ENCODE peak calls at places on chromosomes 4 and X, in eight cellular contexts. U is cardiac muscle cell; J is tibial artery; F is spleen; B is body of pancreas; Q is effector memory CD4-positive, alpha-beta T cell; N is transverse colon; Y is kidney. P is an unnamed sample.

GRCh38 chr4:174764105-174764729 is 64.8 kb downstream of the GLRA3 start:
- DNase-seq in U (peak; percentile 69), J (no peak), F (no peak), B (no peak), Q (no peak), N (no peak), Y (no peak), P (peak; percentile 61)

GRCh38 chr4:68780232-68780631 is 35.6 kb upstream of the UGT2B10 start:
- DNase-seq in U (no peak), J (no peak), F (no peak), B (no peak), Q (no peak), N (no peak), Y (no peak), P (no peak)

GRCh38 chrX:53047228-53047627 is 1.4 kb upstream of the GPR173 start:
- DNase-seq in U (peak; percentile 2), J (no peak), F (no peak), B (no peak), Q (no peak), N (no peak), Y (no peak), P (peak; percentile 42)

GRCh38 chr4:152265149-152265621 is 270.7 kb downstream of the FBXW7 start:
- DNase-seq in U (no peak), J (no peak), F (no peak), B (no peak), Q (no peak), N (no peak), Y (no peak), P (peak; percentile 84)

GRCh38 chrX:65610040-65610439 is 57.4 kb upstream of the MSN start:
- DNase-seq in U (no peak), J (no peak), F (no peak), B (no peak), Q (no peak), N (no peak), Y (no peak), P (peak; percentile 40)

GRCh38 chr4:8856835-8857590 is 14.6 kb downstream of the HMX1 start:
- DNase-seq in U (no peak), J (no peak), F (no peak), B (no peak), Q (no peak), N (no peak), Y (no peak), P (no peak)

GRCh38 chrX:140815868-140816267 is 106.3 kb downstream of the LINC00632 start:
- DNase-seq in U (no peak), J (no peak), F (no peak), B (no peak), Q (no peak), N (no peak), Y (no peak), P (peak; percentile 36)

GRCh38 chr4:128604840-128605239 is 204.7 kb upstream of the JADE1 start:
- DNase-seq in U (no peak), J (no peak), F (no peak), B (no peak), Q (no peak), N (no peak), Y (no peak), P (no peak)

GRCh38 chrX:17689971-17690409 is 47.3 kb upstream of the SCML1 start:
- DNase-seq in U (peak; percentile 82), J (peak; percentile 41), F (no peak), B (peak; percentile 47), Q (no peak), N (peak; percentile 41), Y (no peak), P (peak; percentile 71)

GRCh38 chrX:15750611-15751159 is 12.6 kb downstream of the CA5B start:
- DNase-seq in U (no peak), J (no peak), F (no peak), B (no peak), Q (no peak), N (no peak), Y (no peak), P (no peak)

GRCh38 chrX:15751160-15751819 is 13.2 kb downstream of the CA5B start:
- DNase-seq in U (no peak), J (no peak), F (no peak), B (no peak), Q (no peak), N (no peak), Y (no peak), P (no peak)

GRCh38 chrX:15747626-15748173 is 9.6 kb downstream of the CA5B start:
- DNase-seq in U (no peak), J (no peak), F (no peak), B (no peak), Q (no peak), N (no peak), Y (no peak), P (no peak)

GRCh38 chrX:15745179-15745578 is 7.1 kb downstream of the CA5B start:
- DNase-seq in U (no peak), J (no peak), F (no peak), B (no peak), Q (no peak), N (no peak), Y (no peak), P (no peak)

DNA sequence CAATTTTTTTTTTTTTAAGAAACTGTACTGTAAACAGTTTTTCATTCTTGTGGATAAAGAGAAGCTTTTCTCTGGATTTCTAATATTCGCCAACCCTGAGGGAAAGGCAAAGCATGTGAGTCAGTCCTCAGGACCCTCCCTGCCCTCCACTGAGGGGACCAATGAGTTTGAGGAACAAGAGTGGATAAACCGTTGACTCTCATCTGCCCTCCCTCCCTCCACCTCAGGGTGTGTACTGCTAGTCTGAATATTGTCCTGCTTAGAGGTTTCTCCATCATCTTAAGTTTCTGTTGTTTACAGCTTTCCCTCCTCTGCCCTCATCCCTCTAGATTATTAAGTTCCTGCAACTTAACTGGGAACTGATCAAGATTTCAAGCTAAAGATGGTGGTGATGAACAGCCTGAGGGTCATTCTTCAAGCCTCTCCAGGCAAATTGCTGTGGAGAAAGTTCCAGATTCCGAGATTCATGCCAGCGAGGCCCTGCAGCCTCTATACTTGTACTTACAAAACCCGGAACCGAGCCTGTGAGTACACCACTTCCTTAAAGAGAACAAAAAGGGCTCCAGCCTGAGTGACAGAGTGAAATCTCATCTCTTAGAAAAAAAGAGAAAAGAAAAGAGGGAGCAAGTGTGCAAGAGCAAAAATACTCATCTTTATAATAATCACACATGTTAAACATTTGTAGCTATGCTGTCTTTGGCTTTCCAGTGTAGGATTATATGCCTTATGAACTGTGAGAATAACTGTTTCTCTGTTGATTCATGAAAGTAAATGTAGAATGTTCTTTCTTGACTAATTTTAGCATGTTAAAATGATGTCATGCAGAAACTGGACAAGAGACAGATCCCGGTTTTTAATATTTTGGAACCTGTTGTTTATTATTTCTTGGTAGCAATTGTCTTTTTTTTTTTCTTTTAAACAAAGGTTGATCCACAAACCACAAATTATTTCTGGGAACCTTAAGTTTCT is 11.9 kb downstream of the CA5B start:
- DNase-seq in U (no peak), J (peak; percentile 58), F (no peak), B (no peak), Q (no peak), N (peak; percentile 23), Y (no peak), P (no peak)
- H3K27ac ChIP-seq in U (no peak overlapping the region), J (peak overlapping the region; percentile 78), F (peak overlapping the region; percentile 88), B (no peak overlapping the region), Q (peak overlapping the region; percentile 98), N (peak overlapping the region; percentile 71), Y (peak overlapping the region; percentile 63), P (no peak overlapping the region)

DNA sequence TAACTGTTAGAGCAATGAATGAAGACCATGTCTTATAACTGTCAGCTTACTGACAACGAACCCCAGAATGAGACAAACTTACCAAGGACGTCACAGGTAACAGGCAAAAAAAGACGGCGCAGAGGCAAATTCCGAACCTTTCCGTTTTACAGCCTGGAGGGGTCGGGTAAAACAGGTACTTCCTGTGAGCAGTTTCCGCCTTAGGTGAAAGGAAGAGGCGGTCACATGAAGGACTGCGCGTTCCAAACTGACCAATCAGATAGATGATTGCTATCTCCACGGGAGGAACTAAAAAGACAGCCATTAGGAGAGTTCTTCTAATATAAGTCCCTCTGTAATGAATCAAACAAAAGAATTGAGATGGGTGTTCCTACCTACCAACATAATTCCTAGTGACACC is at the start of gene COX7B2:
- DNase-seq in U (no peak), J (no peak), F (peak; percentile 17), B (no peak), Q (no peak), N (no peak), Y (no peak), P (no peak)
- H3K4me3 ChIP-seq in U (no peak within 1 kb of the TSS), J (no peak within 1 kb of the TSS), F (no peak within 1 kb of the TSS), B (no peak within 1 kb of the TSS), Q (no peak within 1 kb of the TSS), N (no peak within 1 kb of the TSS), Y (no peak within 1 kb of the TSS), P (no peak within 1 kb of the TSS)

GRCh38 chr4:170775851-170776250 is 686.1 kb upstream of the AADAT start:
- DNase-seq in U (no peak), J (no peak), F (peak; percentile 50), B (no peak), Q (no peak), N (no peak), Y (no peak), P (no peak)

GRCh38 chr4:170769857-170770256 is 680.1 kb upstream of the AADAT start:
- DNase-seq in U (no peak), J (no peak), F (no peak), B (no peak), Q (no peak), N (no peak), Y (no peak), P (no peak)

GRCh38 chr4:170773709-170774273 is 684.0 kb upstream of the AADAT start:
- DNase-seq in U (no peak), J (no peak), F (no peak), B (no peak), Q (no peak), N (no peak), Y (no peak), P (no peak)

GRCh38 chr4:170776983-170777382 is 687.2 kb upstream of the AADAT start:
- DNase-seq in U (no peak), J (no peak), F (peak; percentile 42), B (no peak), Q (no peak), N (no peak), Y (peak; percentile 61), P (no peak)

DNA sequence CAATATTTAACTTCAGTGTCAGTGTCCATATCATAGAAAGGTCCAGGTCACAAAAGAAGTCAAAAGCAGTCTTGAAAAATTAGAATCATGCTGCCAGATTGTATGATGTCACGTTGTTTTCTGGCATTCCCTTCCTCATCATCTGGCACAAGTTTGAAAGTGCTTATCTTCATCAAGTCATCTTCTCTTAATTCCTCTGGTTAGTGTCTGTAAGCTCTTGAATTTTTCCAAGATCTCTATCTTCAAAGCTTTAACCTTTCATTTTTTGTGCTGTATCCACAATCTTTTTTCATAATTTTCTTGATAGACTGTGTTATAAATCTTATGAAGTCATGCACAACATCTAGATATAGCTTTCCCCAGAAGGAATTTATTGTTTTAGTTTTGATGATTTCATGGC is 682.7 kb upstream of the AADAT start:
- DNase-seq in U (no peak), J (no peak), F (no peak), B (no peak), Q (no peak), N (no peak), Y (no peak), P (no peak)
- H3K27ac ChIP-seq in U (no peak overlapping the region), J (no peak overlapping the region), F (no peak overlapping the region), B (no peak overlapping the region), Q (no peak overlapping the region), N (no peak overlapping the region), Y (no peak overlapping the region), P (no peak overlapping the region)

DNA sequence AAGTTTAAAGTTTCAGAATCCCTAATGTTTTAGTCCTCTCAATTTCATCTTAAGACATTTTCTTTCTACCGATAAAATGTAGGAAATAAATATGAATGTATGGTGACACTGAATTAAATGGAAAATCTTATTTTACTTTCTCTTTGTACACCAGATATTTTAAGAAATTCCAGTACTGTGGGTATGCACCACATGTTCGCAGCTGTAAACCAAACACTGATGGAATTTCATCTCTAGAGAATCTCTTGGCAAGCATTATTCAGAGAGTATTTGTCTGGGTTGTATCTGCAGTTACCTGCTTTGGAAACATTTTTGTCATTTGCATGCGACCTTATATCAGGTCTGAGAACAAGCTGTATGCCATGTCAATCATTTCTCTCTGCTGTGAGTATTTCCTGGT is 26.9 kb downstream of the C4orf46 start:
- DNase-seq in U (no peak), J (no peak), F (no peak), B (no peak), Q (no peak), N (no peak), Y (no peak), P (no peak)
- H3K4me3 ChIP-seq in U (no peak overlapping the region), J (no peak overlapping the region), F (no peak overlapping the region), B (no peak overlapping the region), Q (no peak overlapping the region), N (no peak overlapping the region), Y (no peak overlapping the region), P (no peak overlapping the region)